ENCODE peak calls at places on chromosome 2, in four cellular contexts. B is IMR-90, P is SK-N-SH, Q is K562. D is an unnamed sample.

GRCh38 chr2:98915751-98916358 is 20.2 kb downstream of the CRACDL start:
- DNase-seq in Q (no peak), P (no peak), B (peak), D (no peak)

GRCh38 chr2:77156599-77156998 is 365.6 kb downstream of the LRRTM4 start:
- DNase-seq in Q (no peak), P (no peak), B (no peak), D (no peak)

GRCh38 chr2:27086090-27086721 is 366 bp upstream of the KHK start:
- DNase-seq in Q (peak), P (peak), B (peak), D (peak)

GRCh38 chr2:203809084-203809521 is 58.5 kb upstream of the CTLA4 start:
- DNase-seq in Q (no peak), P (no peak), B (peak), D (no peak)

GRCh38 chr2:84271987-84272386 is 187.1 kb downstream of the SUCLG1 start:
- DNase-seq in P (no peak), Q (no peak), B (no peak), D (no peak)

GRCh38 chr2:4420032-4420431 is 716.7 kb downstream of the DCDC2C start:
- DNase-seq in P (no peak), B (no peak), Q (no peak), D (no peak)

GRCh38 chr2:48170281-48170680 is 264.0 kb upstream of the FBXO11 start:
- DNase-seq in B (peak), Q (no peak), P (no peak), D (no peak)

GRCh38 chr2:180730976-180731375 is 249.4 kb upstream of the UBE2E3 start:
- DNase-seq in Q (no peak), B (peak), P (no peak), D (no peak)

GRCh38 chr2:102892693-102893290 is 131.0 kb downstream of the TMEM182 start:
- DNase-seq in B (no peak), P (no peak), Q (no peak), D (no peak)

GRCh38 chr2:181972431-181973190 is 13.0 kb upstream of the PPP1R1C start:
- DNase-seq in P (no peak), B (peak), Q (no peak), D (no peak)
- TF ChIP-seq RCOR1 in P (no peak), B (no peak), Q (no peak), D (no peak)

GRCh38 chr2:135005753-135006152 is 41.5 kb downstream of the MAP3K19 start:
- DNase-seq in Q (no peak), B (no peak), P (no peak), D (no peak)
- TF ChIP-seq MXI1 in Q (no peak), B (no peak), P (no peak), D (no peak)

GRCh38 chr2:126748188-126748760 is 92.3 kb downstream of the GYPC start:
- DNase-seq in B (no peak), P (no peak), Q (no peak), D (no peak)
- TF ChIP-seq RCOR1 in B (no peak), P (no peak), Q (no peak), D (no peak)

GRCh38 chr2:158994920-158995676 is 26.7 kb downstream of the TANC1 start:
- DNase-seq in P (peak), B (no peak), Q (no peak), D (no peak)
- TF ChIP-seq MXI1 in P (no peak), B (no peak), Q (no peak), D (no peak)

GRCh38 chr2:176247859-176248258 is 21.4 kb upstream of the MTX2 start:
- DNase-seq in Q (no peak), B (no peak), P (no peak), D (no peak)

GRCh38 chr2:176246324-176246723 is 22.9 kb upstream of the MTX2 start:
- DNase-seq in Q (no peak), B (no peak), P (no peak), D (no peak)

DNA sequence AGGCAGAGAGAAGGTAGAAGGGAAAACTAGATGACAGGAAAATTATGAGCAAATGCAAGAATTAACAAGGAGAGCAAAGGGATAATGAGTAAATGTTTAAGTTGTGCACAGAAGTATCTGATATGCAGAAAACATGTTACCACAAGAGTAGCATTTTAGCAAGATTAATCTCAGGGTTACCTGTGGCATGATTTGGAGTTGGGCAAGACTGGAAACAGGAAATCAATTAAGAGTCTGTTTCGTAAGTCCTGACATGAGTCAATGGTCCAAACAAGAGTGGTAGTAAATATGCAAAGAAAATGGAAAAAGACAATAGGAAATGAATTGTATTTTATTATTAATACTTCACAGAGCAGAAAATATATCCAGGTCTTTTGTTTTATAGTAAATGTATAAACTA is 17.3 kb upstream of the MTX2 start:
- DNase-seq in B (no peak), P (no peak), Q (no peak), D (no peak)
- TF ChIP-seq RCOR1 in B (no peak), P (no peak), Q (no peak), D (no peak)

GRCh38 chr2:45000341-45000901 is 8.8 kb downstream of the SIX2 start:
- DNase-seq in B (no peak), P (no peak), Q (peak), D (no peak)

GRCh38 chr2:44996356-44996755 is 12.9 kb downstream of the SIX2 start:
- DNase-seq in P (no peak), Q (no peak), B (no peak), D (no peak)

GRCh38 chr2:44999540-44999939 is 9.7 kb downstream of the SIX2 start:
- DNase-seq in Q (no peak), P (no peak), B (no peak), D (no peak)

GRCh38 chr2:45000921-45001628 is 8.2 kb downstream of the SIX2 start:
- DNase-seq in Q (no peak), P (no peak), B (no peak), D (no peak)

DNA sequence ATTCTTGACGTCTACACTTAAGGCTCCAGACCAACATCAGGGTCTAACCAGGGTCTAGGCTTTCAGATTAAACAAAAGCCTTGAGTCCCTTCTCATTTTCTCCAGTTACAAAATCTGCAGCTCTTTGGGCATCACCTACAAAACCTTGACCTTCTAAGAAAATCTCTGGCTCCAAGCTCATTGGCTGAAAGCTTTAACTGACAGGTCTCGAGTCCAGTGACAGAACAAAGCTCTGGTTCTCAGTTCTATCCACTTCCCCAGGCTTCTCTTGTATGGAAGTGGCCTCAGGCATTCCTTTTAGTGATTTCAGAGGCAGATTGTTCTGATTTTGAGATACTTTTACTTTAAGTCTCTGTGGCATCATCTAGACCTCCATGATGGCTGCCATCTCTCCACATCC is 11.3 kb downstream of the SIX2 start:
- DNase-seq in P (no peak), Q (no peak), B (no peak), D (no peak)
- TF ChIP-seq MXI1 in P (no peak), Q (no peak), B (no peak), D (no peak)

GRCh38 chr2:230909841-230910545 is 15.0 kb downstream of the GPR55 start:
- DNase-seq in P (no peak), B (no peak), Q (no peak), D (no peak)
- TF ChIP-seq RCOR1 in P (no peak), B (no peak), Q (no peak), D (no peak)

DNA sequence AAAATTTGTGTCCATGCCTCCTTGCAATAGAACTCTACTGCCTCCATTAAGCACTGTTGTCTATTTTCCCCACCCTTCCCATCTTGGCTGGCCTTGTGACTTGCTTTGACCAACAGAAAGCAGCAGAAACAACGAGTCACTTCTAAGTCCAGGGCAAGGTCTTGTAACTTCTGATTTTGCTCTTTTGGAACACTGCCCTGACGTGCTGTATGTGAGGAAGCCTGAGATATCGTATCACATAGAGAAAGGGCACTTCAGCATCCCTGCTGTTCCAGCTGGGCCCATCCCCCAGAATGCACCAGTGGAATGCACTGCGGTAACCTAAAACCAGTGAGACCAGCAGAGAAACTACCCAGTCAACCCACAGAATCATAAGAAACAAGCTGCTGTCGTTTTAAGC is 28.1 kb downstream of the NCKAP1 start:
- DNase-seq in B (peak), P (no peak), Q (peak), D (no peak)
- TF ChIP-seq MXI1 in B (no peak), P (no peak), Q (no peak), D (no peak)

GRCh38 chr2:148615446-148615845 is 29.1 kb upstream of the EPC2 start:
- DNase-seq in B (no peak), P (peak), Q (no peak), D (no peak)
- TF ChIP-seq RCOR1 in B (no peak), P (no peak), Q (no peak), D (no peak)

DNA sequence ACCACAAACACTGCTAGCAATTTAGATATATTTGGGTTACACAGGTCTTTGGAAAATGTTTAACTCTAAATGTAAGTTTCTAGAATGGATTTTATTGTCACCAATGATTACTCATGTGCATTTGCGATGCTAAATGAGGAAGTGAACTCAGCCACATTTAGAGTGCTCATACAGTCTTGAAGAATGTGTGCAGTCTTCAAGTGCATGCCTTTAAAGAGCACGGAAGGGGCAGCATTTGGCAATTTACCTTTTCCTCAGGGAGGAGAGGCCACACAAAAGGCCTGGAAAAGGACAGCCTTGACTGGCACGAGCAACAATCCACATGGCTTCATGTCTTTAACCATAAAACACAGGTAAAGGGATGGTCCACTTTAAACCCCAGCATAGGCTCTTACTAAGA is 78.5 kb upstream of the STK17B start:
- DNase-seq in B (peak), Q (peak), P (no peak), D (no peak)
- TF ChIP-seq MXI1 in B (no peak), Q (no peak), P (no peak), D (no peak)